ENCODE peak calls at places on chromosome 6, in seven cellular contexts. One of them, this sample, is unnamed.

GRCh38 chr6:25331085-25331685 is 52.0 kb downstream of the CARMIL1 start:
- DNase-seq in stromal cell of bone marrow: peak; percentile 36
- DNase-seq in memory B cell: no peak
- DNase-seq in KBM-7: no peak
- DNase-seq in NCI-H1105 treated with DMSO at 0.1 percent for 48 hours: peak; percentile 3
- DNase-seq in iris pigment epithelial cell: no peak
- DNase-seq in heart right ventricle: no peak
- DNase-seq in this sample: peak; percentile 89

GRCh38 chr6:134379086-134379485 is 61.2 kb upstream of the SGK1 start:
- DNase-seq in stromal cell of bone marrow: no peak
- DNase-seq in memory B cell: no peak
- DNase-seq in KBM-7: no peak
- DNase-seq in NCI-H1105 treated with DMSO at 0.1 percent for 48 hours: no peak
- DNase-seq in iris pigment epithelial cell: no peak
- DNase-seq in heart right ventricle: no peak
- DNase-seq in this sample: no peak

GRCh38 chr6:152986978-152987377 is 4.1 kb upstream of the FBXO5 start:
- DNase-seq in stromal cell of bone marrow: no peak
- DNase-seq in memory B cell: no peak
- DNase-seq in KBM-7: no peak
- DNase-seq in NCI-H1105 treated with DMSO at 0.1 percent for 48 hours: no peak
- DNase-seq in iris pigment epithelial cell: no peak
- DNase-seq in heart right ventricle: no peak
- DNase-seq in this sample: no peak

GRCh38 chr6:38262609-38263008 is 377.1 kb downstream of the BTBD9 start:
- DNase-seq in stromal cell of bone marrow: peak; percentile 82
- DNase-seq in memory B cell: no peak
- DNase-seq in KBM-7: no peak
- DNase-seq in NCI-H1105 treated with DMSO at 0.1 percent for 48 hours: no peak
- DNase-seq in iris pigment epithelial cell: peak; percentile 80
- DNase-seq in heart right ventricle: no peak
- DNase-seq in this sample: no peak

GRCh38 chr6:162190936-162191335 is 536.6 kb downstream of the PRKN start:
- DNase-seq in stromal cell of bone marrow: no peak
- DNase-seq in memory B cell: no peak
- DNase-seq in KBM-7: no peak
- DNase-seq in NCI-H1105 treated with DMSO at 0.1 percent for 48 hours: no peak
- DNase-seq in iris pigment epithelial cell: no peak
- DNase-seq in heart right ventricle: no peak
- DNase-seq in this sample: no peak

GRCh38 chr6:55182016-55182650 is 7.8 kb downstream of the HCRTR2 start:
- DNase-seq in stromal cell of bone marrow: no peak
- DNase-seq in memory B cell: no peak
- DNase-seq in KBM-7: peak; percentile 81
- DNase-seq in NCI-H1105 treated with DMSO at 0.1 percent for 48 hours: no peak
- DNase-seq in iris pigment epithelial cell: no peak
- DNase-seq in heart right ventricle: no peak
- DNase-seq in this sample: no peak

GRCh38 chr6:158660331-158660730 is 10.5 kb downstream of the SYTL3 start:
- DNase-seq in stromal cell of bone marrow: no peak
- DNase-seq in memory B cell: peak; percentile 30
- DNase-seq in KBM-7: peak; percentile 40
- DNase-seq in NCI-H1105 treated with DMSO at 0.1 percent for 48 hours: peak; percentile 97
- DNase-seq in iris pigment epithelial cell: peak; percentile 29
- DNase-seq in heart right ventricle: no peak
- DNase-seq in this sample: peak; percentile 96

GRCh38 chr6:34810936-34811632 is 19.2 kb downstream of the BLTP3A start:
- DNase-seq in stromal cell of bone marrow: no peak
- DNase-seq in memory B cell: no peak
- DNase-seq in KBM-7: no peak
- DNase-seq in NCI-H1105 treated with DMSO at 0.1 percent for 48 hours: no peak
- DNase-seq in iris pigment epithelial cell: peak; percentile 23
- DNase-seq in heart right ventricle: no peak
- DNase-seq in this sample: peak; percentile 78

GRCh38 chr6:163177892-163178420 is 236.6 kb upstream of the QKI start:
- DNase-seq in stromal cell of bone marrow: no peak
- DNase-seq in memory B cell: no peak
- DNase-seq in KBM-7: no peak
- DNase-seq in NCI-H1105 treated with DMSO at 0.1 percent for 48 hours: no peak
- DNase-seq in iris pigment epithelial cell: no peak
- DNase-seq in heart right ventricle: no peak
- DNase-seq in this sample: no peak

GRCh38 chr6:9131616-9132015 is 696.3 kb upstream of the SLC35B3 start:
- DNase-seq in stromal cell of bone marrow: no peak
- DNase-seq in memory B cell: no peak
- DNase-seq in KBM-7: no peak
- DNase-seq in NCI-H1105 treated with DMSO at 0.1 percent for 48 hours: no peak
- DNase-seq in iris pigment epithelial cell: no peak
- DNase-seq in heart right ventricle: no peak
- DNase-seq in this sample: peak; percentile 97

GRCh38 chr6:16322666-16323312 is 84.4 kb downstream of the GMPR start:
- DNase-seq in stromal cell of bone marrow: peak; percentile 65
- DNase-seq in memory B cell: peak; percentile 26
- DNase-seq in KBM-7: peak; percentile 45
- DNase-seq in NCI-H1105 treated with DMSO at 0.1 percent for 48 hours: peak; percentile 8
- DNase-seq in iris pigment epithelial cell: peak; percentile 86
- DNase-seq in heart right ventricle: peak; percentile 49
- DNase-seq in this sample: peak; percentile 96

GRCh38 chr6:75934643-75935472 is 137.6 kb downstream of the IMPG1 start:
- DNase-seq in stromal cell of bone marrow: peak; percentile 63
- DNase-seq in memory B cell: peak; percentile 31
- DNase-seq in KBM-7: peak; percentile 68
- DNase-seq in NCI-H1105 treated with DMSO at 0.1 percent for 48 hours: peak; percentile 80
- DNase-seq in iris pigment epithelial cell: peak; percentile 81
- DNase-seq in heart right ventricle: peak; percentile 16
- DNase-seq in this sample: peak; percentile 94

GRCh38 chr6:46334442-46334841 is 156.8 kb downstream of the RCAN2 start:
- DNase-seq in stromal cell of bone marrow: no peak
- DNase-seq in memory B cell: no peak
- DNase-seq in KBM-7: no peak
- DNase-seq in NCI-H1105 treated with DMSO at 0.1 percent for 48 hours: no peak
- DNase-seq in iris pigment epithelial cell: no peak
- DNase-seq in heart right ventricle: no peak
- DNase-seq in this sample: no peak

GRCh38 chr6:30325150-30325872 is 1.4 kb upstream of the TRIM39 start:
- DNase-seq in stromal cell of bone marrow: peak; percentile 28
- DNase-seq in memory B cell: no peak
- DNase-seq in KBM-7: no peak
- DNase-seq in NCI-H1105 treated with DMSO at 0.1 percent for 48 hours: no peak
- DNase-seq in iris pigment epithelial cell: peak; percentile 68
- DNase-seq in heart right ventricle: no peak
- DNase-seq in this sample: no peak

GRCh38 chr6:21997414-21998037 is 299.3 kb downstream of the PRL start:
- DNase-seq in stromal cell of bone marrow: no peak
- DNase-seq in memory B cell: no peak
- DNase-seq in KBM-7: peak; percentile 15
- DNase-seq in NCI-H1105 treated with DMSO at 0.1 percent for 48 hours: no peak
- DNase-seq in iris pigment epithelial cell: peak; percentile 63
- DNase-seq in heart right ventricle: no peak
- DNase-seq in this sample: no peak

GRCh38 chr6:84681693-84682326 is 82.6 kb downstream of the TBX18 start:
- DNase-seq in stromal cell of bone marrow: no peak
- DNase-seq in memory B cell: no peak
- DNase-seq in KBM-7: no peak
- DNase-seq in NCI-H1105 treated with DMSO at 0.1 percent for 48 hours: no peak
- DNase-seq in iris pigment epithelial cell: no peak
- DNase-seq in heart right ventricle: no peak
- DNase-seq in this sample: no peak

GRCh38 chr6:6320901-6321300 is 439 bp upstream of the F13A1 start:
- DNase-seq in stromal cell of bone marrow: no peak
- DNase-seq in memory B cell: no peak
- DNase-seq in KBM-7: no peak
- DNase-seq in NCI-H1105 treated with DMSO at 0.1 percent for 48 hours: no peak
- DNase-seq in iris pigment epithelial cell: peak; percentile 3
- DNase-seq in heart right ventricle: no peak
- DNase-seq in this sample: no peak

GRCh38 chr6:30267423-30267822 is 54.2 kb upstream of the TRIM26 start:
- DNase-seq in stromal cell of bone marrow: no peak
- DNase-seq in memory B cell: no peak
- DNase-seq in KBM-7: no peak
- DNase-seq in NCI-H1105 treated with DMSO at 0.1 percent for 48 hours: no peak
- DNase-seq in iris pigment epithelial cell: no peak
- DNase-seq in heart right ventricle: no peak
- DNase-seq in this sample: no peak